ENCODE peak calls at places on chromosomes 6 and 20, in six cellular contexts. One of them, this sample, is unnamed.

GRCh38 chr6:88177961-88178464 is 11.9 kb upstream of the CNR1 start:
- DNase-seq in HCT116: no peak
- DNase-seq in GM12878: peak
- DNase-seq in K562: no peak
- DNase-seq in HepG2: peak
- DNase-seq in H1: no peak
- DNase-seq in this sample: no peak

GRCh38 chr6:110710115-110710514 is 105.2 kb downstream of the CDK19 start:
- DNase-seq in HCT116: no peak
- DNase-seq in GM12878: no peak
- DNase-seq in K562: no peak
- DNase-seq in HepG2: no peak
- DNase-seq in H1: no peak
- DNase-seq in this sample: no peak

GRCh38 chr20:13265941-13266340 is 44.9 kb downstream of the ISM1 start:
- DNase-seq in HCT116: no peak
- DNase-seq in GM12878: no peak
- DNase-seq in K562: no peak
- DNase-seq in HepG2: no peak
- DNase-seq in H1: no peak
- DNase-seq in this sample: no peak

GRCh38 chr20:64223526-64224067 is 32.0 kb upstream of the PCMTD2 start:
- DNase-seq in HCT116: no peak
- DNase-seq in GM12878: no peak
- DNase-seq in K562: peak
- DNase-seq in HepG2: peak
- DNase-seq in H1: peak
- DNase-seq in this sample: peak

GRCh38 chr6:32973934-32974333 is 5.5 kb downstream of the BRD2 start:
- DNase-seq in HCT116: no peak
- DNase-seq in GM12878: no peak
- DNase-seq in K562: peak
- DNase-seq in HepG2: no peak
- DNase-seq in H1: no peak
- DNase-seq in this sample: no peak

GRCh38 chr20:35344354-35344837 is 52.2 kb upstream of the FAM83C start:
- DNase-seq in HCT116: no peak
- DNase-seq in GM12878: no peak
- DNase-seq in K562: peak
- DNase-seq in HepG2: peak
- DNase-seq in H1: no peak
- DNase-seq in this sample: no peak

GRCh38 chr6:92364948-92365386 is 1054.4 kb downstream of the EPHA7 start:
- DNase-seq in HCT116: no peak
- DNase-seq in GM12878: no peak
- DNase-seq in K562: no peak
- DNase-seq in HepG2: peak
- DNase-seq in H1: no peak
- DNase-seq in this sample: no peak

GRCh38 chr6:29071831-29072723 is 15.0 kb downstream of the OR2B3 start:
- DNase-seq in HCT116: peak
- DNase-seq in GM12878: no peak
- DNase-seq in K562: peak
- DNase-seq in HepG2: peak
- DNase-seq in H1: peak
- DNase-seq in this sample: peak

GRCh38 chr20:17992224-17992637 is 23.4 kb downstream of the MGME1 start:
- DNase-seq in HCT116: no peak
- DNase-seq in GM12878: peak
- DNase-seq in K562: no peak
- DNase-seq in HepG2: no peak
- DNase-seq in H1: no peak
- DNase-seq in this sample: no peak

GRCh38 chr20:62025832-62026563 is 39.7 kb downstream of the TAF4 start:
- DNase-seq in HCT116: no peak
- DNase-seq in GM12878: no peak
- DNase-seq in K562: peak
- DNase-seq in HepG2: peak
- DNase-seq in H1: no peak
- DNase-seq in this sample: no peak

GRCh38 chr20:47353697-47354387 is 2.7 kb downstream of the ZMYND8 start:
- DNase-seq in HCT116: no peak
- DNase-seq in GM12878: no peak
- DNase-seq in K562: no peak
- DNase-seq in HepG2: no peak
- DNase-seq in H1: no peak
- DNase-seq in this sample: no peak

DNA sequence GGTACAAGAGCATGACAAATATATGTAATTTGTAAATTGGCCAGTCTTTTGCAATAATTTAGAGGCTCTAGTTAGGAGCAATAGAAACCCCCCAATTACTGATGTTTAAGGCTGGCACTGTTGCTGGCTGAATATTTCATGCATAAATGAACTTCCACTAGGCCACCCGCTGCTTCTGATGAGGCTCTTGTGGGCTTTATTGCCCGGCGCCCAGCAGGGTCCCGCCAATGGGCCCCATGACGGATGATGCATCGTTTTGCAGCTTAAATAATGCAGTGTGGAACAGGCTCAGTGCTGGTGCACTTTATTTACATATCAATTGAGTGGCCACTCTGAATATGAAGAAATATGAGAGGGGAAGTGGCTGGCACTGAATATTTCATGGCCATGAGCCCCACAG is 155.2 kb upstream of the MAFB start:
- DNase-seq in HCT116: no peak
- DNase-seq in GM12878: no peak
- DNase-seq in K562: no peak
- DNase-seq in HepG2: no peak
- DNase-seq in H1: no peak
- DNase-seq in this sample: no peak
- TF ChIP-seq ZNF274 in HCT116: no peak
- TF ChIP-seq ZNF274 in GM12878: no peak
- TF ChIP-seq ZNF274 in K562: no peak
- TF ChIP-seq ZNF274 in HepG2: no peak
- TF ChIP-seq ZNF274 in H1: no peak
- TF ChIP-seq ZNF274 in this sample: no peak

GRCh38 chr20:44248420-44248759 is 1.3 kb downstream of the GDAP1L1 start:
- DNase-seq in HCT116: no peak
- DNase-seq in GM12878: no peak
- DNase-seq in K562: no peak
- DNase-seq in HepG2: no peak
- DNase-seq in H1: no peak
- DNase-seq in this sample: no peak

GRCh38 chr20:44247676-44248419 is 740 bp downstream of the GDAP1L1 start:
- DNase-seq in HCT116: no peak
- DNase-seq in GM12878: no peak
- DNase-seq in K562: peak
- DNase-seq in HepG2: peak
- DNase-seq in H1: peak
- DNase-seq in this sample: peak

GRCh38 chr20:44251284-44251683 is 4.2 kb downstream of the GDAP1L1 start:
- DNase-seq in HCT116: no peak
- DNase-seq in GM12878: no peak
- DNase-seq in K562: no peak
- DNase-seq in HepG2: no peak
- DNase-seq in H1: no peak
- DNase-seq in this sample: no peak

GRCh38 chr20:44245977-44246376 is 1.1 kb upstream of the GDAP1L1 start:
- DNase-seq in HCT116: no peak
- DNase-seq in GM12878: no peak
- DNase-seq in K562: no peak
- DNase-seq in HepG2: no peak
- DNase-seq in H1: no peak
- DNase-seq in this sample: no peak

DNA sequence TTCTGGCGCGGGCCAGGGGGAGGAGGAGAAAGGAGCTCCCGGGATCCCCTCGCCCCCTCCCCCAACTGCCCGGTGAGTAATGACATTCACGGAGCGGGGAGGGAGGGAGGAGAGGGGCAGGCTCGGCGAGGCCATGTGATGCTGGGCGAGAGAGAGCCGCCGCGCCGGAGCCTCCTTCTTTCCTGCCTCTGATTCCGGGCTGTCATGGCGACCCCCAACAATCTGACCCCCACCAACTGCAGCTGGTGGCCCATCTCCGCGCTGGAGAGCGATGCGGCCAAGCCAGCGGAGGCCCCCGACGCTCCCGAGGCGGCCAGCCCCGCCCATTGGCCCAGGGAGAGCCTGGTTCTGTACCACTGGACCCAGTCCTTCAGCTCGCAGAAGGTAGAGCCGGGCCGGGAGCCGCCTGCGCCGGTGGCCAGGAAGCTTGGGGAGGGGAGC is at the start of gene GDAP1L1:
- DNase-seq in HCT116: no peak
- DNase-seq in GM12878: no peak
- DNase-seq in K562: no peak
- DNase-seq in HepG2: no peak
- DNase-seq in H1: peak
- DNase-seq in this sample: no peak
- TF ChIP-seq ZNF274 in HCT116: no peak
- TF ChIP-seq ZNF274 in GM12878: no peak
- TF ChIP-seq ZNF274 in K562: no peak
- TF ChIP-seq ZNF274 in HepG2: no peak
- TF ChIP-seq ZNF274 in H1: no peak
- TF ChIP-seq ZNF274 in this sample: no peak

DNA sequence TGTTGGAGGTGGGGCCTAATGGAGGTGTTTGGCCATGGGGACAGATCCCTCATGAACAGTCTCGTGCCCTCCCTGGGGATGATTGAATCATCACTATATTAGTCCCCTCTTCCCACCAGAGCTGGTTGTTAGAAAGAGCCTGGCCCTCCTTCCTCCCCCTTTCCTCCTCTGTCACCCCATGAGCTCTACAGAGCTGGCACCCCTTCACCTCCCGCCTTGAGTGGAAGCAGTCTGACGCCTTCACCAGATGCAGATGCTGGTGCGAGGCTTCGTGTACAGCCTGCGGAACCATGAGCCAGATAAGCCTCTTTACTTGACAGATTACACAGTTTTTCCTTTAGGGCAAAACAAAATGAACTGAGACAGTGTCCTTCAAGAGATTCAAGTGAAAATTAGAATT is 74.4 kb upstream of the RIPOR2 start:
- DNase-seq in HCT116: no peak
- DNase-seq in GM12878: no peak
- DNase-seq in K562: no peak
- DNase-seq in HepG2: no peak
- DNase-seq in H1: no peak
- DNase-seq in this sample: no peak
- TF ChIP-seq ZNF274 in HCT116: no peak
- TF ChIP-seq ZNF274 in GM12878: no peak
- TF ChIP-seq ZNF274 in K562: no peak
- TF ChIP-seq ZNF274 in HepG2: no peak
- TF ChIP-seq ZNF274 in H1: no peak
- TF ChIP-seq ZNF274 in this sample: no peak

GRCh38 chr20:50470249-50470858 is 39.8 kb upstream of the PTPN1 start:
- DNase-seq in HCT116: no peak
- DNase-seq in GM12878: no peak
- DNase-seq in K562: no peak
- DNase-seq in HepG2: no peak
- DNase-seq in H1: no peak
- DNase-seq in this sample: no peak
- TF ChIP-seq ZNF274 in HCT116: no peak
- TF ChIP-seq ZNF274 in GM12878: no peak
- TF ChIP-seq ZNF274 in K562: no peak
- TF ChIP-seq ZNF274 in HepG2: no peak
- TF ChIP-seq ZNF274 in H1: no peak
- TF ChIP-seq ZNF274 in this sample: no peak

GRCh38 chr6:34339971-34340370 is 52.5 kb downstream of the NUDT3 start:
- DNase-seq in HCT116: no peak
- DNase-seq in GM12878: no peak
- DNase-seq in K562: no peak
- DNase-seq in HepG2: no peak
- DNase-seq in H1: no peak
- DNase-seq in this sample: no peak
- TF ChIP-seq ZNF274 in HCT116: no peak
- TF ChIP-seq ZNF274 in GM12878: no peak
- TF ChIP-seq ZNF274 in K562: no peak
- TF ChIP-seq ZNF274 in HepG2: no peak
- TF ChIP-seq ZNF274 in H1: no peak
- TF ChIP-seq ZNF274 in this sample: no peak

DNA sequence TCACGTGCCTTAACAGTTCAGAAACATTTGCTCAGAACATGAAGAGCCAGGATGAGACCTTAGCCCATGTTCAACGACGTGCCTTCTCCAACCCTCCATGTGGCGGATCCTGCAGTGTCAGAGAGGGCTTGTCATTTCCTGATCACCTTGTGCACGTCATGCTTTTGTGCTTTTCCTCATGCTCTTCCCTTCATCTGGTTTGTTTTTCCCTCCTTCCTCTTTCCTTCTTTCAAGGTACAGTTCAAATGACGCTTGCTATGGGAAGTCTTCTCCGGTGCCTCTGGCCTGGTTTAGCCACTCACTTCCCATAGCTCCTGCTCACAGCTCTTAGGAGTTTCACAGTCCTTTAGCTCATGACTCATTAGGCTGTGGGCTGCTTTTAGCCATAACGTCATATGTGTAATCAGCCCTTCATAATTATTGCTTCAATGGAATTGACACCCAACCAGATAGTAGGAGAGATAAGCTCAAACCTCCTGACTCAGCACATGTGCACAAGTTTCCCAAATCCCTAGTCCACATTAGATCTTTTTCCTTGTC is 102.7 kb upstream of the CNKSR3 start:
- DNase-seq in HCT116: no peak
- DNase-seq in GM12878: no peak
- DNase-seq in K562: peak
- DNase-seq in HepG2: no peak
- DNase-seq in H1: no peak
- DNase-seq in this sample: no peak
- TF ChIP-seq ZNF274 in HCT116: no peak
- TF ChIP-seq ZNF274 in GM12878: no peak
- TF ChIP-seq ZNF274 in K562: no peak
- TF ChIP-seq ZNF274 in HepG2: no peak
- TF ChIP-seq ZNF274 in H1: no peak
- TF ChIP-seq ZNF274 in this sample: no peak

GRCh38 chr20:8309638-8310037 is 177.6 kb downstream of the PLCB1 start:
- DNase-seq in HCT116: no peak
- DNase-seq in GM12878: no peak
- DNase-seq in K562: no peak
- DNase-seq in HepG2: no peak
- DNase-seq in H1: no peak
- DNase-seq in this sample: peak
- TF ChIP-seq ZNF274 in HCT116: no peak
- TF ChIP-seq ZNF274 in GM12878: no peak
- TF ChIP-seq ZNF274 in K562: no peak
- TF ChIP-seq ZNF274 in HepG2: no peak
- TF ChIP-seq ZNF274 in H1: no peak
- TF ChIP-seq ZNF274 in this sample: no peak